ENCODE peak calls at places on chromosomes 11 and 22, in four cellular contexts. Z, E, P and D are unnamed samples.

GRCh38 chr22:45895436-45896152 is 81.4 kb downstream of the WNT7B start:
- DNase-seq in Z (no peak), E (no peak), P (no peak), D (no peak)

GRCh38 chr22:44999687-45000086 is 10.1 kb downstream of the PHF21B start:
- DNase-seq in Z (no peak), E (no peak), P (no peak), D (no peak)

GRCh38 chr11:65856689-65857499 is 1.1 kb downstream of the CFL1 start:
- DNase-seq in Z (peak; percentile 67), E (no peak), P (peak; percentile 53), D (peak; percentile 72)

GRCh38 chr11:47394322-47395224 is 13.8 kb upstream of the SLC39A13 start:
- DNase-seq in Z (peak; percentile 34), E (peak; percentile 88), P (no peak), D (peak; percentile 83)

GRCh38 chr22:25002241-25002985 is 49.9 kb downstream of the KIAA1671 start:
- DNase-seq in Z (no peak), E (no peak), P (no peak), D (no peak)

GRCh38 chr11:10605941-10606381 is 37.5 kb upstream of the LYVE1 start:
- DNase-seq in Z (peak; percentile 12), E (peak; percentile 70), P (no peak), D (no peak)

GRCh38 chr22:36536717-36537116 is 7.8 kb upstream of the EIF3D start:
- DNase-seq in Z (no peak), E (no peak), P (peak; percentile 94), D (no peak)

GRCh38 chr11:99822846-99823565 is 802.3 kb downstream of the CNTN5 start:
- DNase-seq in Z (no peak), E (no peak), P (no peak), D (no peak)

GRCh38 chr11:133950874-133951483 is 5.8 kb downstream of the IGSF9B start:
- DNase-seq in Z (no peak), E (no peak), P (no peak), D (no peak)